ENCODE peak calls at places on chromosome 14, in seven cellular contexts. Y, T, G, X, Q, J and V are unnamed samples.

GRCh38 chr14:96088911-96089310 is 49.7 kb downstream of the C14orf132 start:
- DNase-seq in Y (no peak), T (no peak), G (no peak), X (no peak), Q (no peak), J (no peak), V (no peak)

GRCh38 chr14:42884100-42884499 is 1277.4 kb downstream of the LRFN5 start:
- DNase-seq in Y (no peak), T (no peak), G (no peak), X (no peak), Q (no peak), J (no peak), V (no peak)

GRCh38 chr14:33014710-33015109 is 76.0 kb downstream of the NPAS3 start:
- DNase-seq in Y (no peak), T (no peak), G (no peak), X (no peak), Q (no peak), J (no peak), V (no peak)

GRCh38 chr14:104103061-104104005 is 17.8 kb downstream of the ASPG start:
- DNase-seq in Y (peak; percentile 48), T (no peak), G (no peak), X (no peak), Q (no peak), J (no peak), V (no peak)

GRCh38 chr14:57831981-57832380 is 33.9 kb downstream of the SLC35F4 start:
- DNase-seq in Y (no peak), T (no peak), G (no peak), X (no peak), Q (peak; percentile 35), J (no peak), V (peak; percentile 47)

GRCh38 chr14:83172363-83172762 is 1638.7 kb upstream of the SEL1L start:
- DNase-seq in Y (no peak), T (no peak), G (no peak), X (no peak), Q (no peak), J (no peak), V (no peak)

GRCh38 chr14:104595116-104595675 is 9.4 kb downstream of the TMEM179 start:
- DNase-seq in Y (peak; percentile 38), T (no peak), G (no peak), X (no peak), Q (no peak), J (no peak), V (no peak)

GRCh38 chr14:70894868-70895267 is 12.4 kb upstream of the PCNX1 start:
- DNase-seq in Y (no peak), T (no peak), G (no peak), X (no peak), Q (no peak), J (no peak), V (no peak)

GRCh38 chr14:56760164-56760914 is 49.9 kb downstream of the OTX2 start:
- DNase-seq in Y (no peak), T (no peak), G (no peak), X (no peak), Q (no peak), J (no peak), V (no peak)

GRCh38 chr14:106518054-106518943 is 991.9 kb downstream of the TMEM121 start:
- DNase-seq in Y (peak; percentile 72), T (no peak), G (peak; percentile 38), X (no peak), Q (peak; percentile 9), J (peak; percentile 90), V (no peak)

GRCh38 chr14:68966872-68967301 is 12.2 kb downstream of the ACTN1 start:
- DNase-seq in Y (no peak), T (no peak), G (no peak), X (no peak), Q (no peak), J (no peak), V (no peak)

GRCh38 chr14:52950410-52950897 is 396 bp downstream of the FERMT2 start:
- DNase-seq in Y (peak; percentile 56), T (peak; percentile 48), G (peak; percentile 35), X (peak; percentile 66), Q (peak; percentile 63), J (peak; percentile 58), V (no peak)

GRCh38 chr14:60565211-60565610 is 56.3 kb downstream of the SIX6 start:
- DNase-seq in Y (no peak), T (no peak), G (no peak), X (no peak), Q (peak; percentile 24), J (no peak), V (no peak)

GRCh38 chr14:29216316-29216715 is 449.7 kb downstream of the FOXG1 start:
- DNase-seq in Y (no peak), T (no peak), G (no peak), X (no peak), Q (no peak), J (no peak), V (no peak)

GRCh38 chr14:36057452-36058142 is 118.9 kb downstream of the PTCSC3 start:
- DNase-seq in Y (no peak), T (no peak), G (no peak), X (no peak), Q (peak; percentile 46), J (no peak), V (no peak)

GRCh38 chr14:39267592-39268112 is 33.9 kb downstream of the MIA2 start:
- DNase-seq in Y (no peak), T (no peak), G (no peak), X (no peak), Q (no peak), J (no peak), V (no peak)

GRCh38 chr14:71228711-71229110 is 321.5 kb downstream of the PCNX1 start:
- DNase-seq in Y (no peak), T (no peak), G (no peak), X (no peak), Q (no peak), J (no peak), V (no peak)

DNA sequence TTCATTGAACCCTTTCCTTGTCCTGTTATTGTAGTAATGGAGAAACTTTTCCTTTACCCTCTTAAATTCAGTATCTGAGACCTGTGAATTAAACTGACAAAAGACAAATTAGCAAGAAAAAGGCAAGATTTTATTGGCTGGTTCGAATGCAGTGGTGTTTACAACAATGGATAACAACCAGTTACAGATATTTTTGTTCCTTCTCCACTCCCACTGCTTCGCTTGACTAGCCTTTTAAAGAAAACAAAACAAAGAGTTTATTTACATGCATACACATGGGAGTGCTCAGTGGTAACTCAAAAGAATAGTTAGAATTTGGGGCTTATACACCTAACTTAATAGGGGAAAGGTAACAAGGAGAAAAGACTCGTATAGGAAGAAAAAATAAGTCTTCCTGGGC is 37.0 kb upstream of the HECTD1 start:
- DNase-seq in Y (no peak), T (no peak), G (no peak), X (no peak), Q (no peak), J (no peak), V (no peak)
- H3K27ac ChIP-seq in Y (no peak overlapping the region), T (no peak overlapping the region), G (no peak overlapping the region), X (no peak overlapping the region), Q (peak overlapping the region; percentile 27), J (peak overlapping the region; percentile 81), V (no peak overlapping the region)

GRCh38 chr14:89372156-89372555 is 44.9 kb downstream of the FOXN3 start:
- DNase-seq in Y (no peak), T (no peak), G (no peak), X (no peak), Q (no peak), J (no peak), V (no peak)

GRCh38 chr14:89378119-89378518 is 38.9 kb downstream of the FOXN3 start:
- DNase-seq in Y (no peak), T (peak; percentile 28), G (no peak), X (no peak), Q (no peak), J (no peak), V (no peak)

GRCh38 chr14:89373185-89373584 is 43.8 kb downstream of the FOXN3 start:
- DNase-seq in Y (no peak), T (no peak), G (no peak), X (no peak), Q (no peak), J (no peak), V (no peak)

GRCh38 chr14:89377544-89377943 is 39.5 kb downstream of the FOXN3 start:
- DNase-seq in Y (no peak), T (no peak), G (no peak), X (no peak), Q (no peak), J (no peak), V (no peak)

GRCh38 chr14:89374908-89375307 is 42.1 kb downstream of the FOXN3 start:
- DNase-seq in Y (no peak), T (no peak), G (no peak), X (no peak), Q (no peak), J (no peak), V (no peak)
- H3K4me1 ChIP-seq in Y (peaks cover 22% of the 10 kb centered on the region), T (no peaks in the 10 kb centered on the region), G (peaks cover 23% of the 10 kb centered on the region), X (peaks cover 58% of the 10 kb centered on the region), Q (peaks cover 4% of the 10 kb centered on the region), J (peaks cover 15% of the 10 kb centered on the region), V (no peaks in the 10 kb centered on the region)

GRCh38 chr14:100361626-100362025 is 38.5 kb downstream of the SLC25A47 start:
- DNase-seq in Y (no peak), T (no peak), G (no peak), X (no peak), Q (no peak), J (no peak), V (no peak)
- H3K27ac ChIP-seq in Y (no peak overlapping the region), T (no peak overlapping the region), G (no peak overlapping the region), X (no peak overlapping the region), Q (no peak overlapping the region), J (peak overlapping the region; percentile 30), V (no peak overlapping the region)

GRCh38 chr14:74568896-74569295 is 43.1 kb downstream of the LTBP2 start:
- DNase-seq in Y (no peak), T (no peak), G (no peak), X (peak; percentile 71), Q (peak; percentile 73), J (no peak), V (no peak)

GRCh38 chr14:74568380-74568649 is 43.7 kb downstream of the LTBP2 start:
- DNase-seq in Y (no peak), T (no peak), G (no peak), X (no peak), Q (no peak), J (no peak), V (no peak)

GRCh38 chr14:74566174-74567125 is 45.6 kb downstream of the LTBP2 start:
- DNase-seq in Y (no peak), T (peak; percentile 66), G (no peak), X (no peak), Q (peak; percentile 28), J (no peak), V (no peak)

GRCh38 chr14:74567219-74567618 is 44.8 kb downstream of the LTBP2 start:
- DNase-seq in Y (no peak), T (no peak), G (no peak), X (no peak), Q (no peak), J (no peak), V (no peak)

DNA sequence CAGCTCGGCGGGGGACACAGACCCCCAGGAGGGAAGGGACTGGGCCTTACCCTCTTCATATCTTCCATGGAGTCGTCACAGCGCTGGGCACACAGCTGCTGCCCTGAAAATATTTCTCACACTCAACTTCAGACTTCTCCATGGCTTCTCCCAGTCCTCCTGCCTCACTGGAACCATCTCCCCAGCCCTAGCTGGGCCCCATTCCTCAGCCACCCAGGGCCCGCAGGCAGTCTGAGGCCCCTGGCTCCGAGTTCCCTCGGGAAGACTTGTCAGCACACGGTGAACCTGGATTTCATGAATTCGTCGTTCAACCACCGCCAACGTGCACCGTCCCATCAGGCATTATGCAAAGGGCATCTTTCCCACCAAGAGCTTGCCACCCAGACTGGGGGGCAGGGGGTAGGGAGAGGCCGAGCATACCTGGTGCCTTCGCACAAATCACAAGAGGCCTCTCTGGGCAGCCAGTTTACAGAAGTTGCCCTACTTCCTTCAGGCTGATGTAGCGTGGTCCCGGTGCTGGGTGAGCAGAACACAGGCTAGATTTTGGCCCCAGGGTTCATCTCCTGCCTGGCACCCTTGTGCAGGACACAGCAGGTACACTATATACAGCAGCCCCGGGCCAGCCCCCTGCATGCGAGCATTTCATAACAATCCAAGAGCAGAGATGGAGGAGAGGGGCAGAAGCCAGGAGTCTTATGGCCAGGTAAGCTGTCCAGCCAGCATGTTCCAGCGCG is 44.2 kb downstream of the LTBP2 start:
- DNase-seq in Y (no peak), T (no peak), G (no peak), X (no peak), Q (no peak), J (no peak), V (no peak)
- H3K4me1 ChIP-seq in Y (peaks cover 64% of the 10 kb centered on the region), T (peaks cover 75% of the 10 kb centered on the region), G (peaks cover 15% of the 10 kb centered on the region), X (peaks cover 96% of the 10 kb centered on the region), Q (peaks cover 77% of the 10 kb centered on the region), J (peaks cover 17% of the 10 kb centered on the region), V (no peaks in the 10 kb centered on the region)